ENCODE peak calls at places on chromosome 18, in eight cellular contexts. X is right lobe of liver; A is neural progenitor cell; C is cardiac fibroblast; D is CD8-positive, alpha-beta T cell; K is PC-3; P is HCT116; M is transverse colon. Z is an unnamed sample.

GRCh38 chr18:13231151-13231550 is 12.6 kb downstream of the LDLRAD4 start:
- DNase-seq in X (no peak), A (no peak), C (no peak), D (no peak), K (no peak), P (no peak), M (no peak), Z (no peak)

GRCh38 chr18:62138836-62139235 is 48.0 kb downstream of the PIGN start:
- DNase-seq in X (no peak), A (no peak), C (no peak), D (no peak), K (no peak), P (no peak), M (no peak), Z (no peak)

GRCh38 chr18:48392266-48392665 is 16.9 kb downstream of the ZBTB7C start:
- DNase-seq in X (no peak), A (no peak), C (no peak), D (no peak), K (no peak), P (no peak), M (no peak), Z (no peak)

GRCh38 chr18:75221397-75221796 is 10.8 kb downstream of the TSHZ1 start:
- DNase-seq in X (no peak), A (no peak), C (no peak), D (no peak), K (no peak), P (no peak), M (no peak), Z (no peak)

GRCh38 chr18:79786781-79787526 is 10.8 kb upstream of the KCNG2 start:
- DNase-seq in X (peak; percentile 41), A (no peak), C (peak; percentile 81), D (no peak), K (no peak), P (no peak), M (no peak), Z (no peak)

GRCh38 chr18:35289293-35290069 is 548 bp downstream of the ZSCAN30 start:
- DNase-seq in X (no peak), A (peak; percentile 8), C (peak; percentile 50), D (no peak), K (no peak), P (no peak), M (peak; percentile 52), Z (no peak)

GRCh38 chr18:45540146-45540545 is 75.1 kb upstream of the SLC14A2 start:
- DNase-seq in X (no peak), A (no peak), C (no peak), D (no peak), K (no peak), P (no peak), M (no peak), Z (no peak)

GRCh38 chr18:44651453-44651852 is 29.2 kb upstream of the SETBP1 start:
- DNase-seq in X (no peak), A (no peak), C (peak; percentile 89), D (no peak), K (peak; percentile 62), P (no peak), M (no peak), Z (no peak)

GRCh38 chr18:34959989-34960388 is 81.2 kb upstream of the MAPRE2 start:
- DNase-seq in X (no peak), A (no peak), C (no peak), D (no peak), K (no peak), P (no peak), M (no peak), Z (no peak)

GRCh38 chr18:25239636-25240468 is 112.1 kb downstream of the ZNF521 start:
- DNase-seq in X (no peak), A (no peak), C (no peak), D (no peak), K (no peak), P (no peak), M (no peak), Z (no peak)

GRCh38 chr18:75635096-75635495 is 207.6 kb upstream of the SMIM21 start:
- DNase-seq in X (no peak), A (no peak), C (no peak), D (no peak), K (no peak), P (no peak), M (no peak), Z (no peak)

GRCh38 chr18:36511791-36512352 is 214.4 kb downstream of the FHOD3 start:
- DNase-seq in X (no peak), A (no peak), C (peak; percentile 40), D (no peak), K (peak; percentile 4), P (no peak), M (no peak), Z (peak; percentile 88)

GRCh38 chr18:34084635-34085034 is 140.1 kb downstream of the NOL4 start:
- DNase-seq in X (no peak), A (no peak), C (no peak), D (no peak), K (no peak), P (no peak), M (no peak), Z (no peak)

GRCh38 chr18:49548266-49548665 is 13.6 kb upstream of the LIPG start:
- DNase-seq in X (no peak), A (no peak), C (peak; percentile 43), D (no peak), K (peak; percentile 29), P (peak; percentile 22), M (no peak), Z (no peak)

GRCh38 chr18:53796042-53796729 is 428.3 kb downstream of the MBD2 start:
- DNase-seq in X (no peak), A (no peak), C (peak; percentile 92), D (no peak), K (peak; percentile 89), P (no peak), M (no peak), Z (no peak)

GRCh38 chr18:34322365-34323289 is 97.9 kb upstream of the NOL4 start:
- DNase-seq in X (peak; percentile 57), A (peak; percentile 85), C (peak; percentile 74), D (no peak), K (peak; percentile 41), P (peak; percentile 1), M (peak; percentile 55), Z (peak; percentile 21)

GRCh38 chr18:28123401-28124030 is 53.4 kb downstream of the CDH2 start:
- DNase-seq in X (no peak), A (no peak), C (no peak), D (no peak), K (no peak), P (no peak), M (no peak), Z (no peak)

GRCh38 chr18:75211002-75211621 is 515 bp downstream of the TSHZ1 start:
- DNase-seq in X (no peak), A (peak; percentile 59), C (no peak), D (no peak), K (no peak), P (no peak), M (peak; percentile 21), Z (no peak)

GRCh38 chr18:56321470-56321869 is 316.9 kb downstream of the TXNL1 start:
- DNase-seq in X (no peak), A (no peak), C (no peak), D (no peak), K (no peak), P (no peak), M (no peak), Z (no peak)

GRCh38 chr18:75162467-75162866 is 46.5 kb downstream of the PTGR3 start:
- DNase-seq in X (no peak), A (no peak), C (peak; percentile 53), D (no peak), K (peak; percentile 57), P (no peak), M (no peak), Z (no peak)

GRCh38 chr18:76873713-76874112 is 51.4 kb downstream of the ZNF236 start:
- DNase-seq in X (no peak), A (no peak), C (no peak), D (no peak), K (no peak), P (no peak), M (no peak), Z (no peak)

GRCh38 chr18:24402209-24402785 is 4.7 kb upstream of the OSBPL1A start:
- DNase-seq in X (no peak), A (no peak), C (no peak), D (no peak), K (no peak), P (no peak), M (no peak), Z (no peak)

GRCh38 chr18:2978626-2979025 is 34.3 kb downstream of the LPIN2 start:
- DNase-seq in X (no peak), A (no peak), C (peak; percentile 92), D (no peak), K (peak; percentile 34), P (no peak), M (no peak), Z (no peak)

GRCh38 chr18:11741505-11742145 is 52.6 kb downstream of the GNAL start:
- DNase-seq in X (no peak), A (peak; percentile 34), C (peak; percentile 22), D (no peak), K (peak; percentile 42), P (peak; percentile 23), M (no peak), Z (no peak)
- TF ChIP-seq CTCF in X (peak; percentile 44), A (peak; percentile 66), C (peak; percentile 50), D (peak; percentile 61), K (peak; percentile 75), P (peak; percentile 70), M (peak; percentile 48), Z (peak; percentile 64)

DNA sequence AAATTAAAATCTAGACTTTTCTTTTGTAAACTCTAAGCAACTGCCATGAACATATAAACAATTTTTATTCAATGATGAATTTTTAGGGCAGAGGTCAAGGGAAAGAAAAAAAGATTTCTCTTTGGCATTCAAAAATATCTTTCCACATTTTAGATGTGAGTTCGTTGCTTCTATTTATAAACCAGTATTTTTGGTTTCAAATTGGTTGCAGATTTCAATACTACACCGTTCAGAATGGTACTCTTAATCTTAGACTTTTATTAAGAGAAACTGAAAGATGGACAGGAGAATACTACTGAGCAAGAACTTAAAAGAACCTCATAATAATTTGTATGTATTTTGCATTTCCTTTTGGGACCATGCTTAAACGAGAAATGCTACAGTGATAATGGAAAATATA is 293.7 kb upstream of the CCDC68 start:
- DNase-seq in X (no peak), A (no peak), C (peak; percentile 20), D (no peak), K (no peak), P (no peak), M (no peak), Z (no peak)
- H3K4me3 ChIP-seq in X (no peak overlapping the region), A (no peak overlapping the region), C (no peak overlapping the region), D (no peak overlapping the region), K (no peak overlapping the region), P (no peak overlapping the region), M (no peak overlapping the region), Z (no peak overlapping the region)

GRCh38 chr18:11512096-11513030 is 97.0 kb upstream of the SLC35G4 start:
- DNase-seq in X (no peak), A (peak; percentile 9), C (peak; percentile 23), D (no peak), K (peak; percentile 23), P (no peak), M (no peak), Z (peak; percentile 10)
- TF ChIP-seq CTCF in X (peak; percentile 7), A (peak; percentile 41), C (no peak), D (no peak), K (peak; percentile 48), P (peak; percentile 28), M (no peak), Z (peak; percentile 89)

DNA sequence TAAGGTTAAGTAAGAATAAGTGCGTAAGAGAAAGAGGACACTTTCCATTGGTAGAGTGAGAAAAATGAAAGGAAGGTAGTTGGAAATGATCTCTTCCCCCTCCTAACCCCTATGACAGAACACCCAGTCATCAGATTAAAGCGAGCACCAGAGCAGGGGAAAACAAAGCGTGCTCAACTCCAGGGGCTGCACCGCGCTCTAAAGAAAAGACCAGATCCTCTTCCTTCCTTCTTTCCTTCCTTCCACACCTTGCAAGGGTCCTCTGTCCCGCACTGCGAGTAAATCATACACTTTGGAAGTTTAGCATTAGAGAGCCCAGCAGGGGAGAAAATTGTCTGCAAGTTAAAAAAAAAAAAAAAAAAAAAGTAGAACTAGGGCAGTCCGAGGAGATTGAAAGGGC is 931 bp upstream of the CDH7 start:
- DNase-seq in X (no peak), A (peak; percentile 43), C (no peak), D (no peak), K (no peak), P (no peak), M (no peak), Z (no peak)
- H3K4me3 ChIP-seq in X (no peak overlapping the region), A (peak overlapping the region; percentile 91), C (no peak overlapping the region), D (no peak overlapping the region), K (peak overlapping the region; percentile 89), P (no peak overlapping the region), M (no peak overlapping the region), Z (peak overlapping the region; percentile 55)